ENCODE peak calls at places on chromosomes 4 and X, in eight cellular contexts. C, R, P, K, A, V, E and M are unnamed samples.

GRCh38 chr4:67712650-67713530 is 11.9 kb upstream of the UBA6 start:
- DNase-seq in P (no peak), A (no peak), V (no peak), C (no peak), E (no peak), K (peak), R (no peak), M (no peak)

GRCh38 chr4:77025643-77026321 is 50.0 kb downstream of the CCNI start:
- DNase-seq in P (no peak), V (no peak), K (peak), R (no peak), E (peak), C (no peak), A (no peak), M (no peak)

GRCh38 chr4:6596948-6597347 is 22.0 kb downstream of the MAN2B2 start:
- DNase-seq in P (no peak), E (no peak), A (no peak), R (no peak), V (no peak), C (no peak), K (no peak), M (no peak)

GRCh38 chr4:106569151-106570029 is 200.8 kb upstream of the GIMD1 start:
- DNase-seq in C (no peak), K (peak), R (no peak), V (no peak), E (no peak), A (no peak), P (no peak), M (no peak)

GRCh38 chr4:26029512-26030131 is 115.6 kb downstream of the SMIM20 start:
- DNase-seq in A (no peak), K (no peak), E (no peak), R (no peak), C (no peak), V (no peak), P (peak), M (no peak)

GRCh38 chrX:46178763-46179162 is 366.5 kb downstream of the ZNF674 start:
- DNase-seq in V (no peak), P (no peak), E (no peak), R (no peak), A (no peak), K (no peak), C (no peak), M (no peak)

GRCh38 chrX:11187001-11187400 is 75.9 kb downstream of the HCCS start:
- DNase-seq in V (no peak), P (no peak), K (no peak), R (peak), A (no peak), E (no peak), C (no peak), M (no peak)

GRCh38 chr4:105644270-105644669 is 64.2 kb downstream of the INTS12 start:
- DNase-seq in A (no peak), V (no peak), E (no peak), R (no peak), P (no peak), C (no peak), K (no peak), M (no peak)

GRCh38 chrX:48945517-48946348 is 11.7 kb downstream of the OTUD5 start:
- DNase-seq in E (peak), A (peak), K (peak), V (peak), C (no peak), R (peak), P (peak), M (peak)

GRCh38 chrX:17030092-17030491 is 83.6 kb downstream of the REPS2 start:
- DNase-seq in V (no peak), K (no peak), E (no peak), A (no peak), C (no peak), P (no peak), R (no peak), M (no peak)